ENCODE peak calls at places on chromosomes 6 and 20, in seven cellular contexts. X is sigmoid colon, H is gastrocnemius medialis, S is MCF 10A, V is globus pallidus, F is HS-5, Q is T-helper 9 cell. O is an unnamed sample.

GRCh38 chr20:15654208-15654649 is 919.0 kb downstream of the KIF16B start:
- DNase-seq in X (no peak), H (no peak), S (peak; percentile 64), V (peak; percentile 79), F (peak; percentile 28), Q (no peak), O (no peak)

GRCh38 chr20:40493551-40493950 is 195.5 kb downstream of the MAFB start:
- DNase-seq in X (no peak), H (no peak), S (peak; percentile 94), V (no peak), F (no peak), Q (no peak), O (no peak)

GRCh38 chr20:42435230-42435629 is 754.5 kb downstream of the PTPRT start:
- DNase-seq in X (no peak), H (no peak), S (no peak), V (peak; percentile 7), F (no peak), Q (no peak), O (no peak)

GRCh38 chr6:17574871-17575560 is 25.1 kb upstream of the FAM8A1 start:
- DNase-seq in X (no peak), H (no peak), S (peak; percentile 85), V (no peak), F (peak; percentile 60), Q (no peak), O (no peak)

GRCh38 chr6:2168480-2168879 is 76.9 kb downstream of the GMDS start:
- DNase-seq in X (no peak), H (no peak), S (no peak), V (no peak), F (no peak), Q (no peak), O (no peak)

GRCh38 chr20:32078777-32079176 is 26.7 kb downstream of the HCK start:
- DNase-seq in X (no peak), H (no peak), S (no peak), V (no peak), F (no peak), Q (no peak), O (no peak)

GRCh38 chr6:38413097-38413800 is 226.5 kb downstream of the BTBD9 start:
- DNase-seq in X (peak; percentile 64), H (no peak), S (no peak), V (no peak), F (no peak), Q (no peak), O (no peak)

GRCh38 chr20:43576108-43576507 is 14.6 kb upstream of the IFT52 start:
- DNase-seq in X (no peak), H (no peak), S (no peak), V (no peak), F (no peak), Q (no peak), O (no peak)

GRCh38 chr6:45421700-45422540 is 44.2 kb upstream of the SUPT3H start:
- DNase-seq in X (peak; percentile 78), H (peak; percentile 19), S (peak; percentile 54), V (peak; percentile 76), F (no peak), Q (peak; percentile 34), O (peak; percentile 49)

GRCh38 chr20:42368910-42369309 is 750.7 kb upstream of the CHD6 start:
- DNase-seq in X (no peak), H (no peak), S (no peak), V (no peak), F (no peak), Q (no peak), O (no peak)

GRCh38 chr6:137975058-137975940 is 108.2 kb downstream of the TNFAIP3 start:
- DNase-seq in X (no peak), H (no peak), S (peak; percentile 29), V (no peak), F (no peak), Q (no peak), O (peak; percentile 11)

GRCh38 chr20:63490416-63490815 is 8.5 kb downstream of the EEF1A2 start:
- DNase-seq in X (no peak), H (no peak), S (no peak), V (no peak), F (no peak), Q (no peak), O (no peak)

GRCh38 chr6:21593927-21594421 is 423 bp downstream of the SOX4 start:
- DNase-seq in X (no peak), H (no peak), S (peak; percentile 60), V (peak; percentile 48), F (no peak), Q (no peak), O (no peak)

GRCh38 chr6:165611294-165611693 is 51.7 kb downstream of the PDE10A start:
- DNase-seq in X (no peak), H (no peak), S (no peak), V (peak; percentile 65), F (no peak), Q (no peak), O (no peak)

O was measured in effector CD4-positive, alpha-beta T cell.